ENCODE peak calls at places on chromosomes 2 and 18, in five cellular contexts. One of them, this sample, is unnamed.
A peak's percentile ranks its signal among the peaks of the same experiment; 100 is the strongest.

GRCh38 chr2:199662245-199662644 is 188.7 kb downstream of the FTCDNL1 start:
- DNase-seq in cardiac muscle cell: no peak
- DNase-seq in fibroblast of lung: no peak
- DNase-seq in CD4-positive, alpha-beta memory T cell: no peak
- DNase-seq in left lung: peak; percentile 23
- DNase-seq in this sample: no peak

GRCh38 chr2:158745067-158745865 is 49.9 kb upstream of the DAPL1 start:
- DNase-seq in CD4-positive, alpha-beta memory T cell: peak; percentile 26
- DNase-seq in cardiac muscle cell: peak; percentile 78
- DNase-seq in left lung: no peak
- DNase-seq in fibroblast of lung: peak; percentile 67
- DNase-seq in this sample: peak; percentile 48

GRCh38 chr2:148901142-148901541 is 26.1 kb downstream of the KIF5C start:
- DNase-seq in cardiac muscle cell: no peak
- DNase-seq in left lung: no peak
- DNase-seq in fibroblast of lung: no peak
- DNase-seq in CD4-positive, alpha-beta memory T cell: no peak
- DNase-seq in this sample: no peak

GRCh38 chr18:69401475-69402218 is 959 bp downstream of the DOK6 start:
- DNase-seq in cardiac muscle cell: peak; percentile 26
- DNase-seq in CD4-positive, alpha-beta memory T cell: no peak
- DNase-seq in fibroblast of lung: peak; percentile 30
- DNase-seq in left lung: peak; percentile 61
- DNase-seq in this sample: no peak

GRCh38 chr18:12278153-12278764 is 24.1 kb downstream of the CIDEA start:
- DNase-seq in CD4-positive, alpha-beta memory T cell: no peak
- DNase-seq in left lung: no peak
- DNase-seq in cardiac muscle cell: no peak
- DNase-seq in fibroblast of lung: no peak
- DNase-seq in this sample: no peak

GRCh38 chr2:204260162-204260877 is 285.0 kb upstream of the PARD3B start:
- DNase-seq in cardiac muscle cell: peak; percentile 90
- DNase-seq in left lung: no peak
- DNase-seq in CD4-positive, alpha-beta memory T cell: peak; percentile 20
- DNase-seq in fibroblast of lung: peak; percentile 65
- DNase-seq in this sample: peak; percentile 72

GRCh38 chr18:29711931-29712330 is 1330.6 kb downstream of the DSC3 start:
- DNase-seq in fibroblast of lung: no peak
- DNase-seq in cardiac muscle cell: no peak
- DNase-seq in CD4-positive, alpha-beta memory T cell: no peak
- DNase-seq in left lung: peak; percentile 11
- DNase-seq in this sample: no peak

GRCh38 chr2:189014426-189015138 is 40.4 kb downstream of the COL3A1 start:
- DNase-seq in left lung: no peak
- DNase-seq in cardiac muscle cell: no peak
- DNase-seq in fibroblast of lung: peak; percentile 56
- DNase-seq in CD4-positive, alpha-beta memory T cell: no peak
- DNase-seq in this sample: no peak

GRCh38 chr2:14773696-14774095 is 141.2 kb downstream of the LRATD1 start:
- DNase-seq in left lung: no peak
- DNase-seq in CD4-positive, alpha-beta memory T cell: no peak
- DNase-seq in cardiac muscle cell: no peak
- DNase-seq in fibroblast of lung: peak; percentile 72
- DNase-seq in this sample: no peak

GRCh38 chr2:212669761-212670160 is 131.2 kb upstream of the ERBB4 start:
- DNase-seq in cardiac muscle cell: no peak
- DNase-seq in fibroblast of lung: no peak
- DNase-seq in left lung: no peak
- DNase-seq in CD4-positive, alpha-beta memory T cell: no peak
- DNase-seq in this sample: no peak

GRCh38 chr18:24277516-24277915 is 120.1 kb downstream of the OSBPL1A start:
- DNase-seq in CD4-positive, alpha-beta memory T cell: no peak
- DNase-seq in left lung: no peak
- DNase-seq in fibroblast of lung: no peak
- DNase-seq in cardiac muscle cell: no peak
- DNase-seq in this sample: no peak

DNA sequence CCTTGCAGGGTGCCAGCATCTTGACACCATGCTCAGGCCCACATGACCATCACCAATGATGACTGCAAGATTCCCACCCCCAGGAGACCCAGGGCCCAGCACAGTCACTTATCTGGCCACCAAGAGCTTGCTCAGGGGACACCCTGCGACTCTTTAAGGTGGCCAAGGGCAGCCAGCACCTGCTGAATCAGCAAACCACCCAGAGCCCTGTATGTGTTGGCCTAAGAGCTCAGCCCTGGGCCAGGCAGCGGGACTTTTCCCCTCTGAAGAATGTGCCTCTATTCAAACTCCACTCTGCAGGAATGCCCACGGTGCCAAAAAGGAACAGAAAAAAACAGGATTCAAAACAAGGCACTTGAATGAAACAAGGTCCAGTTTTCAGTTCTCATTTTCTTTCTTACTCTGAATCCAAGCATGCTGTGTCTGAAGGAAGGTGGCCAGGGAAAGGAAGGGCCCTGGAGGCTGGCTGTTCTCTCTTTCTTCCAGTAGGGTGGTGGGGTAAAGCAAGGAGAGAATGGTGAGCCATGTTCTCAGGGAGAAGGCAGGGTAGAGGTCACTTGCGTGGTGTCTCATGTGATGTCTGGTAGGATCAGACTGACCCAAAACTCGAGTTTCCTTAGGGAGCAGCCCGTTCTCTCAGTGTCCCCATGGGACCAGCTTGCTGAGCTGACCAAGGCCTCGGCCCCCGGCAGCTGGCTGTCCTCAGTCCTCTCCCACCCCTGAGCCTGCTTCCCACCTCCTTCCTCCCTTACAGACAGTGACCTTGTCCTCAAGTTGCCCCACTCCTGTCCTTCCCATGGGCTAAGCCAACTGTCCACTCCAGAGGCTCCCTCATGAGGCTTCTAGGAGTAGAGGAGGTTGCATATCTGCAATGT is 150.0 kb downstream of the RNF152 start:
- DNase-seq in left lung: no peak
- DNase-seq in cardiac muscle cell: no peak
- DNase-seq in fibroblast of lung: no peak
- DNase-seq in CD4-positive, alpha-beta memory T cell: no peak
- DNase-seq in this sample: no peak
- H3K36me3 ChIP-seq in left lung: no peaks in the 10 kb centered on the region
- H3K36me3 ChIP-seq in cardiac muscle cell: no peaks in the 10 kb centered on the region
- H3K36me3 ChIP-seq in fibroblast of lung: no peaks in the 10 kb centered on the region
- H3K36me3 ChIP-seq in CD4-positive, alpha-beta memory T cell: no peaks in the 10 kb centered on the region
- H3K36me3 ChIP-seq in this sample: no peaks in the 10 kb centered on the region

GRCh38 chr2:127025357-127026062 is 81.4 kb downstream of the BIN1 start:
- DNase-seq in fibroblast of lung: peak; percentile 95
- DNase-seq in CD4-positive, alpha-beta memory T cell: peak; percentile 73
- DNase-seq in left lung: peak; percentile 89
- DNase-seq in cardiac muscle cell: peak; percentile 91
- DNase-seq in this sample: peak; percentile 95
- H3K27me3 ChIP-seq in fibroblast of lung: no peaks in the 10 kb centered on the region
- H3K27me3 ChIP-seq in CD4-positive, alpha-beta memory T cell: peaks cover 6% of the 10 kb centered on the region
- H3K27me3 ChIP-seq in left lung: peaks cover 39% of the 10 kb centered on the region
- H3K27me3 ChIP-seq in cardiac muscle cell: no peaks in the 10 kb centered on the region
- H3K27me3 ChIP-seq in this sample: no peaks in the 10 kb centered on the region

DNA sequence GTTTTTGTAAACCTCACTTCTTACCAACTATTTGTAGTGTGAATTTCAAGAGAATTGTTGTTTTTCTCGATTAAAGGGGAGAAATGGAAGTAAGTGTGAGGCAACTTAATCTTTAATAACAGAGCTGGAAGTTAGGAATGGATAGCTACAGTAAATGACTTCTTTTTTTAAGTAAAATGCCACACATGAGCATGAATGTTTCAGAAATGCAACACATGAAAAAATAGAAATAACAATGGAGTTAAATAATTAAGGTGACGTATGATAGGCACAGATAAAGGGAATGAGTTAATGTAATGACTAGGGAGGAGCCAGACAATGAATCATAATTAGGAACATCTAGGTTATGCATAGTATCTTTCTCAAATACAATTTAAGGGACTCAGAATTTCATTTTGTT is 3.4 kb downstream of the REL start:
- DNase-seq in CD4-positive, alpha-beta memory T cell: no peak
- DNase-seq in left lung: no peak
- DNase-seq in cardiac muscle cell: no peak
- DNase-seq in fibroblast of lung: peak; percentile 54
- DNase-seq in this sample: no peak
- H3K4me3 ChIP-seq in CD4-positive, alpha-beta memory T cell: peak overlapping the region; percentile 22
- H3K4me3 ChIP-seq in left lung: no peak overlapping the region
- H3K4me3 ChIP-seq in cardiac muscle cell: no peak overlapping the region
- H3K4me3 ChIP-seq in fibroblast of lung: no peak overlapping the region
- H3K4me3 ChIP-seq in this sample: no peak overlapping the region

GRCh38 chr2:65098741-65099140 is 31.2 kb downstream of the RAB1A start:
- DNase-seq in fibroblast of lung: peak; percentile 33
- DNase-seq in cardiac muscle cell: no peak
- DNase-seq in CD4-positive, alpha-beta memory T cell: no peak
- DNase-seq in left lung: no peak
- DNase-seq in this sample: peak; percentile 7

GRCh38 chr2:65097844-65098243 is 32.1 kb downstream of the RAB1A start:
- DNase-seq in CD4-positive, alpha-beta memory T cell: no peak
- DNase-seq in fibroblast of lung: no peak
- DNase-seq in cardiac muscle cell: no peak
- DNase-seq in left lung: no peak
- DNase-seq in this sample: no peak

GRCh38 chr2:65096948-65097347 is 33.0 kb downstream of the RAB1A start:
- DNase-seq in left lung: no peak
- DNase-seq in fibroblast of lung: peak; percentile 49
- DNase-seq in CD4-positive, alpha-beta memory T cell: no peak
- DNase-seq in cardiac muscle cell: no peak
- DNase-seq in this sample: peak; percentile 7

GRCh38 chr2:65103013-65103720 is 26.7 kb downstream of the RAB1A start:
- DNase-seq in cardiac muscle cell: no peak
- DNase-seq in left lung: no peak
- DNase-seq in fibroblast of lung: no peak
- DNase-seq in CD4-positive, alpha-beta memory T cell: no peak
- DNase-seq in this sample: no peak

GRCh38 chr2:65101071-65101470 is 28.8 kb downstream of the RAB1A start:
- DNase-seq in CD4-positive, alpha-beta memory T cell: no peak
- DNase-seq in cardiac muscle cell: no peak
- DNase-seq in fibroblast of lung: no peak
- DNase-seq in left lung: no peak
- DNase-seq in this sample: no peak
- H3K36me3 ChIP-seq in CD4-positive, alpha-beta memory T cell: peaks cover 39% of the 10 kb centered on the region
- H3K36me3 ChIP-seq in cardiac muscle cell: peaks cover 38% of the 10 kb centered on the region
- H3K36me3 ChIP-seq in fibroblast of lung: no peaks in the 10 kb centered on the region
- H3K36me3 ChIP-seq in left lung: no peaks in the 10 kb centered on the region
- H3K36me3 ChIP-seq in this sample: peaks cover 34% of the 10 kb centered on the region

GRCh38 chr2:181398000-181398399 is 59.2 kb upstream of the ITGA4 start:
- DNase-seq in cardiac muscle cell: no peak
- DNase-seq in left lung: no peak
- DNase-seq in CD4-positive, alpha-beta memory T cell: no peak
- DNase-seq in fibroblast of lung: no peak
- DNase-seq in this sample: no peak

GRCh38 chr2:181395871-181396574 is 61.2 kb upstream of the ITGA4 start:
- DNase-seq in CD4-positive, alpha-beta memory T cell: no peak
- DNase-seq in cardiac muscle cell: no peak
- DNase-seq in fibroblast of lung: peak; percentile 23
- DNase-seq in left lung: no peak
- DNase-seq in this sample: no peak

GRCh38 chr2:181394741-181395437 is 62.3 kb upstream of the ITGA4 start:
- DNase-seq in fibroblast of lung: no peak
- DNase-seq in left lung: no peak
- DNase-seq in cardiac muscle cell: no peak
- DNase-seq in CD4-positive, alpha-beta memory T cell: peak; percentile 9
- DNase-seq in this sample: no peak

GRCh38 chr2:181397331-181397730 is 59.9 kb upstream of the ITGA4 start:
- DNase-seq in left lung: no peak
- DNase-seq in cardiac muscle cell: no peak
- DNase-seq in CD4-positive, alpha-beta memory T cell: no peak
- DNase-seq in fibroblast of lung: no peak
- DNase-seq in this sample: no peak

GRCh38 chr2:181396575-181397062 is 60.6 kb upstream of the ITGA4 start:
- DNase-seq in left lung: no peak
- DNase-seq in CD4-positive, alpha-beta memory T cell: no peak
- DNase-seq in fibroblast of lung: peak; percentile 71
- DNase-seq in cardiac muscle cell: no peak
- DNase-seq in this sample: no peak
- H3K27me3 ChIP-seq in left lung: no peaks in the 10 kb centered on the region
- H3K27me3 ChIP-seq in CD4-positive, alpha-beta memory T cell: no peaks in the 10 kb centered on the region
- H3K27me3 ChIP-seq in fibroblast of lung: no peaks in the 10 kb centered on the region
- H3K27me3 ChIP-seq in cardiac muscle cell: no peaks in the 10 kb centered on the region
- H3K27me3 ChIP-seq in this sample: no peaks in the 10 kb centered on the region

GRCh38 chr2:74032909-74033261 is 48.2 kb downstream of the TET3 start:
- DNase-seq in CD4-positive, alpha-beta memory T cell: no peak
- DNase-seq in fibroblast of lung: no peak
- DNase-seq in cardiac muscle cell: no peak
- DNase-seq in left lung: no peak
- DNase-seq in this sample: no peak
- H3K4me3 ChIP-seq in CD4-positive, alpha-beta memory T cell: peak overlapping the region; percentile 20
- H3K4me3 ChIP-seq in fibroblast of lung: no peak overlapping the region
- H3K4me3 ChIP-seq in cardiac muscle cell: no peak overlapping the region
- H3K4me3 ChIP-seq in left lung: no peak overlapping the region
- H3K4me3 ChIP-seq in this sample: no peak overlapping the region

GRCh38 chr2:215417400-215417951 is 18.4 kb downstream of the FN1 start:
- DNase-seq in CD4-positive, alpha-beta memory T cell: no peak
- DNase-seq in left lung: no peak
- DNase-seq in cardiac muscle cell: peak; percentile 28
- DNase-seq in fibroblast of lung: no peak
- DNase-seq in this sample: peak; percentile 47
- H3K36me3 ChIP-seq in CD4-positive, alpha-beta memory T cell: no peaks in the 10 kb centered on the region
- H3K36me3 ChIP-seq in left lung: no peaks in the 10 kb centered on the region
- H3K36me3 ChIP-seq in cardiac muscle cell: peaks cover 9% of the 10 kb centered on the region
- H3K36me3 ChIP-seq in fibroblast of lung: peaks cover 29% of the 10 kb centered on the region
- H3K36me3 ChIP-seq in this sample: peaks cover 94% of the 10 kb centered on the region

DNA sequence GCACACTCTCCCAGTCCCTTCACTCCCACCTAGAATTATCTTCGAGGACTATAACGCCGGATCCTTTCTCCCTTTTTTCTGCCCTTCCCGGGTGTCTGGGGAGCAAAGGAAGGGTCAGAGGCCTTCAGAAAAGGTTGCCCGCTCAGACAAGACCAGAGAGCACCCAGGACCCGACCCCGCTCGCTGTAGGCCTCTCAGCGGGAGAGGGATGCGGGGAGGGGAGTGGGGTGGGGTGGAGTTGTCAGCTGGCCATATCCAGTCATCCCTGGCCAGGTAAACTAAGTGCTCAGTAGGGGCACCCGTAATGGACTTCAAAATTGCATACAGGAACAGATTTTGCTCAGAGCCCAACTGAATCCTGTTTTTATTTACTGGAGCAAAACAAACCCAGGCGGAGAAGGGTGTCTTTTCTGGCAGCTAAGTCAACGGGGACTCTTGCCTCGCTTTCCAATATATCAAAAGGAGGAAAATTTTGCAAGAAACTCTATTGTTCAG is 65.0 kb downstream of the NOL4 start:
- DNase-seq in left lung: no peak
- DNase-seq in cardiac muscle cell: no peak
- DNase-seq in fibroblast of lung: no peak
- DNase-seq in CD4-positive, alpha-beta memory T cell: no peak
- DNase-seq in this sample: no peak
- H3K27me3 ChIP-seq in left lung: peaks cover 36% of the 10 kb centered on the region
- H3K27me3 ChIP-seq in cardiac muscle cell: peaks cover 41% of the 10 kb centered on the region
- H3K27me3 ChIP-seq in fibroblast of lung: peaks cover 4% of the 10 kb centered on the region
- H3K27me3 ChIP-seq in CD4-positive, alpha-beta memory T cell: no peaks in the 10 kb centered on the region
- H3K27me3 ChIP-seq in this sample: no peaks in the 10 kb centered on the region

GRCh38 chr18:74457043-74457742 is at the start of gene DIPK1C:
- DNase-seq in CD4-positive, alpha-beta memory T cell: no peak
- DNase-seq in fibroblast of lung: no peak
- DNase-seq in left lung: no peak
- DNase-seq in cardiac muscle cell: peak; percentile 13
- DNase-seq in this sample: no peak
- H3K4me3 ChIP-seq in CD4-positive, alpha-beta memory T cell: no peak within 1 kb of the TSS
- H3K4me3 ChIP-seq in fibroblast of lung: no peak within 1 kb of the TSS
- H3K4me3 ChIP-seq in left lung: no peak within 1 kb of the TSS
- H3K4me3 ChIP-seq in cardiac muscle cell: peak within 1 kb of the TSS; percentile 39
- H3K4me3 ChIP-seq in this sample: peak within 1 kb of the TSS; percentile 1